ENCODE peak calls at places on chromosomes 3 and 15, in five cellular contexts. T is SK-N-SH, L is K562, M is HepG2, R is GM12878. G is an unnamed sample.

GRCh38 chr3:61250784-61251173 is 473 bp downstream of the FHIT start:
- DNase-seq in M (peak), R (peak), L (peak), T (peak), G (peak)

GRCh38 chr3:179973024-179973423 is 63.7 kb downstream of the PEX5L start:
- DNase-seq in R (no peak), M (no peak), T (no peak), L (no peak), G (no peak)

GRCh38 chr15:81023483-81024264 is 23.0 kb downstream of the TLNRD1 start:
- DNase-seq in L (no peak), R (peak), T (no peak), M (no peak), G (no peak)

GRCh38 chr15:92666780-92667179 is 11.2 kb upstream of the FAM174B start:
- DNase-seq in L (no peak), T (no peak), R (no peak), M (no peak), G (no peak)

GRCh38 chr3:126340081-126340511 is 17.1 kb downstream of the KLF15 start:
- DNase-seq in T (no peak), M (no peak), R (no peak), L (no peak), G (no peak)

GRCh38 chr3:188947983-188948657 is 223.7 kb upstream of the TPRG1 start:
- DNase-seq in T (peak), L (no peak), M (no peak), R (no peak), G (peak)

GRCh38 chr3:12350151-12350813 is 61.4 kb downstream of the PPARG start:
- DNase-seq in R (no peak), L (no peak), T (no peak), M (no peak), G (no peak)

GRCh38 chr3:184594386-184595035 is 32.9 kb downstream of the EPHB3 start:
- DNase-seq in M (no peak), R (no peak), L (no peak), T (no peak), G (no peak)

GRCh38 chr3:53044371-53045106 is 1.3 kb downstream of the SFMBT1 start:
- DNase-seq in M (no peak), R (no peak), L (no peak), T (peak), G (peak)

GRCh38 chr3:39210078-39210477 is 17.7 kb upstream of the XIRP1 start:
- DNase-seq in L (no peak), T (no peak), R (no peak), M (no peak), G (no peak)

GRCh38 chr3:151909720-151910405 is 36.4 kb downstream of the SUCNR1 start:
- DNase-seq in L (no peak), M (no peak), T (no peak), R (no peak), G (no peak)

GRCh38 chr15:80915462-80915861 is 74.2 kb downstream of the MESD start:
- DNase-seq in L (peak), M (no peak), T (no peak), R (no peak), G (peak)

GRCh38 chr3:98778852-98779379 is 15.8 kb downstream of the ST3GAL6 start:
- DNase-seq in L (no peak), R (no peak), T (no peak), M (peak), G (no peak)

GRCh38 chr15:69403611-69404010 is 10.5 kb upstream of the KIF23 start:
- DNase-seq in R (no peak), L (no peak), M (no peak), T (no peak), G (no peak)

GRCh38 chr3:187966636-187967035 is 187.3 kb upstream of the LPP start:
- DNase-seq in M (no peak), L (no peak), T (no peak), R (no peak), G (no peak)

GRCh38 chr3:143150076-143150475 is 30.5 kb downstream of the CHST2 start:
- DNase-seq in T (no peak), L (no peak), R (no peak), M (no peak), G (no peak)

GRCh38 chr15:69410290-69410874 is 3.8 kb upstream of the KIF23 start:
- DNase-seq in R (no peak), M (peak), L (no peak), T (peak), G (no peak)

GRCh38 chr15:96352594-96353377 is 22.3 kb downstream of the NR2F2 start:
- DNase-seq in M (no peak), L (no peak), R (no peak), T (no peak), G (no peak)

GRCh38 chr3:33717866-33718594 is at the start of gene CLASP2:
- DNase-seq in L (peak), T (peak), M (peak), R (peak), G (peak)

GRCh38 chr3:111392911-111393351 is 149.1 kb upstream of the CD96 start:
- DNase-seq in L (no peak), R (no peak), T (no peak), M (no peak), G (no peak)

GRCh38 chr15:69074843-69075224 is 60.3 kb downstream of the NOX5 start:
- DNase-seq in M (no peak), L (no peak), R (no peak), T (peak), G (peak)

GRCh38 chr3:50378757-50379156 is 19.4 kb upstream of the TMEM115 start:
- DNase-seq in R (no peak), L (no peak), M (no peak), T (no peak), G (no peak)

GRCh38 chr15:90432253-90432652 is 44.2 kb downstream of the IQGAP1 start:
- DNase-seq in L (no peak), M (no peak), R (no peak), T (no peak), G (no peak)

GRCh38 chr3:11850003-11850402 is 3.3 kb upstream of the TAMM41 start:
- DNase-seq in T (no peak), M (no peak), L (no peak), R (no peak), G (no peak)

GRCh38 chr15:44654858-44655257 is 8.6 kb downstream of the SPG11 start:
- DNase-seq in M (no peak), L (no peak), R (no peak), T (no peak), G (no peak)

GRCh38 chr15:87850916-87851315 is 405.6 kb downstream of the NTRK3 start:
- DNase-seq in T (no peak), R (no peak), M (no peak), L (no peak), G (no peak)

GRCh38 chr3:150072576-150072975 is 101.9 kb upstream of the PFN2 start:
- DNase-seq in T (no peak), R (no peak), M (no peak), L (no peak), G (no peak)

GRCh38 chr15:69703495-69704187 is 251.0 kb downstream of the RPLP1 start:
- DNase-seq in T (no peak), L (no peak), R (no peak), M (no peak), G (no peak)

GRCh38 chr3:123329636-123330340 is 119.1 kb downstream of the ADCY5 start:
- DNase-seq in T (no peak), R (no peak), L (no peak), M (no peak), G (no peak)

GRCh38 chr15:84947947-84948830 is 33.5 kb upstream of the PDE8A start:
- DNase-seq in T (no peak), L (peak), M (no peak), R (no peak), G (no peak)
- TF ChIP-seq FOXM1 in T (no peak), L (no peak), M (no peak), R (no peak), G (no peak)

GRCh38 chr15:52362497-52362896 is 66.9 kb upstream of the MYO5C start:
- DNase-seq in L (no peak), R (no peak), T (no peak), M (no peak), G (no peak)
- TF ChIP-seq FOXM1 in L (no peak), R (no peak), T (no peak), M (no peak), G (no peak)

GRCh38 chr15:63918901-63919348 is 85.2 kb upstream of the HERC1 start:
- DNase-seq in R (no peak), L (peak), T (no peak), M (no peak), G (no peak)

GRCh38 chr15:63928185-63928852 is 94.6 kb upstream of the HERC1 start:
- DNase-seq in T (no peak), R (no peak), L (no peak), M (peak), G (no peak)

GRCh38 chr15:63920504-63921178 is 86.9 kb upstream of the HERC1 start:
- DNase-seq in L (no peak), R (no peak), M (no peak), T (no peak), G (no peak)

GRCh38 chr15:63922551-63923315 is 89.0 kb upstream of the HERC1 start:
- DNase-seq in R (no peak), T (no peak), L (no peak), M (no peak), G (no peak)

GRCh38 chr15:63923993-63924950 is 90.5 kb upstream of the HERC1 start:
- DNase-seq in T (no peak), R (no peak), M (no peak), L (no peak), G (no peak)
- TF ChIP-seq FOXM1 in T (no peak), R (no peak), M (no peak), L (no peak), G (no peak)

DNA sequence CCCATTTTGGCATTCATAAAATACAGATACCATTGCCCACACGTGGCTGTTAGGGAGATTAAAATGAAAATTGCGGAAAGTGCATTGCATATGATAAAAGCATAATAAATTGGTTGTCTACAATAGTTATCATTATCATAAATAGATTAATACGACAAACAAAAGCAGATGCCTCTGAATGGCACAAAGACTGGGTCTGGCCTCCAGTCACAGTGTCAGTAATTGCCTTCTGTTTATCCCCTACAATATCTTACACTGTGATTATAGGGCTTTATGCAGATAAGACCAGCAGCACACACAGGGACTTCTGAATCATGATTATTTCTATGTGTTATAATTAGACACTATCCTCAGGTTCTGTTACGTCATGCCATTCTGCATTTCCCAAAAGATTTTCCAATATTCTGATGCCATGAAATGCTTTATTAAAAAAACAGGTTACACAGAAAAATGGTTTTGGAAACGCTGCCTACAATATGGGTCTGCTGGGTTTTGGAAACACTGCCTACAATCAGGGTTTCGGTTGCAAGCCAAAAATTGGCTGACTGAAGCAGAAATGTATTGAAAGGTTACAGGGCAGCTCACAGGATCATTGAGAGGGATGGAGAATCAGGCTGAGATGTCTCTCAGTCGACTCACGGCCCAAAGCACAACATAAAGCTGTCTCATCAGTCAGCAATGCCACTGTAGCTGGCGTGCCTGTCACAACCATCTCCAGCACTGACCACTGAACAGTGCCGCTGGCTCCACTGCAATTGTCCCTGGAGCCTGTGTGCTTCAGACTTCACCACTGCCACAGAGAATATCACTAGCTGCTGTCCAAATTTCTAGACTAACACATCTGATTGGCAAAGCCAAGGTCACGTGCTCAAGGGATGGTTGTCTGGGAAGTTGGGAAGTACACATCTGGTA is 248.1 kb downstream of the ERC2 start:
- DNase-seq in R (no peak), L (no peak), T (peak), M (no peak), G (no peak)
- TF ChIP-seq FOXM1 in R (no peak), L (no peak), T (no peak), M (no peak), G (no peak)

DNA sequence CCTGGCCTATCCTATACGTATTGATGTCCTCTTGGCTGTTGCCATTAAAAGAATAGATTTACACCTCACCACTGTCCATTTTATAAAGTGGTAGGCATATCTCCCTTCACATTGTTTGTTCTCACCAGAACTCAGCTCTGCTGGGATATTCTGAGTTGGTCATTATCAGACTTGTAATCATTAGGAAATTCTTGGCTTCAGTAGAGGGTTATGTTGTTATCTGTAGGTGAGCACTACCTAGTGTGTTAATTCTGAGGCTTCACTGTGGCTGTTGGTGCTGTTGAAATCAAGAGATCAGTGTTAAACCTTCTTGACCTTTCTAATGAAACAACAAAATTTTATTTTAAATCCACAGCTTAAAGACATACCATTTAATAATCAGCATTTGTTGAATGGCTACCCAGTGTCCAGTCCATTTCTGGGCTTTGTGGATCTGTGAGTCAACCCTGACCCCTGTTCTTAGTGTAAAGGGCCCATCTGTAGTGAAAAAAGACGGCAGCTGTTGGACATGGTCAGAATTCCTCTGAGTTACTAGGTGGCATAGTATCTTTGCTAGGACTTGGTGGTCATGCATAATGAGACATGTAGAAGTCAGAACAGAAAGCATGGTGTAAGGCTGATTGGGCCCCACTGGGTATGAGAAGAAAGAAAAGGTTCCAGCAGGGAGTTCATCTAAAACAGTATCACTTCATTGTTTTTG is 32.9 kb upstream of the P4HTM start:
- DNase-seq in L (no peak), M (no peak), R (no peak), T (no peak), G (no peak)
- TF ChIP-seq FOXM1 in L (no peak), M (no peak), R (no peak), T (no peak), G (no peak)

GRCh38 chr3:109731639-109732473 is 394.5 kb upstream of the DPPA4 start:
- DNase-seq in L (peak), T (peak), M (peak), R (no peak), G (peak)
- TF ChIP-seq FOXM1 in L (no peak), T (no peak), M (no peak), R (no peak), G (no peak)

GRCh38 chr15:31869640-31870335 is 160.5 kb upstream of the CHRNA7 start:
- DNase-seq in M (no peak), R (no peak), L (no peak), T (peak), G (no peak)
- TF ChIP-seq FOXM1 in M (no peak), R (no peak), L (no peak), T (no peak), G (no peak)